ENCODE peak calls at places on chromosome 17, in seven cellular contexts. H is fibroblast of mammary gland; P is Right ventricle myocardium inferior; J is activated CD4-positive, CD25-positive, alpha-beta regulatory T cell; B is EL; Q is stimulated activated CD4-positive, alpha-beta T cell treated with anti-CD3 and anti-CD28 coated beads, Interleukin-1b, Interleukin-23, amount 100 ng/mL, for 48 hours; F is NCI-H187 treated with DMSO at 0.1 percent for 48 hours. D is an unnamed sample.

GRCh38 chr17:67959510-67959909 is 36.8 kb downstream of the C17orf58 start:
- DNase-seq in Q (no peak), J (no peak), H (no peak), F (no peak), P (no peak), B (no peak), D (no peak)

GRCh38 chr17:73575470-73576235 is 68.6 kb downstream of the SDK2 start:
- DNase-seq in J (no peak), F (no peak), H (no peak), Q (no peak), B (no peak), P (no peak), D (no peak)

GRCh38 chr17:77061711-77062110 is 79.1 kb upstream of the SEC14L1 start:
- DNase-seq in P (no peak), Q (no peak), J (no peak), H (no peak), B (no peak), F (no peak), D (no peak)

GRCh38 chr17:69069289-69069688 is 8.6 kb upstream of the ABCA9 start:
- DNase-seq in Q (no peak), P (no peak), J (no peak), H (peak), F (no peak), B (no peak), D (no peak)

GRCh38 chr17:35790826-35791225 is 4.6 kb downstream of the MMP28 start:
- DNase-seq in H (no peak), Q (no peak), J (no peak), F (no peak), P (no peak), B (no peak), D (no peak)

GRCh38 chr17:28372945-28373274 is 1.4 kb downstream of the SARM1 start:
- DNase-seq in F (no peak), P (no peak), J (no peak), B (no peak), Q (no peak), H (no peak), D (no peak)

GRCh38 chr17:35603674-35604073 is 16.6 kb downstream of the AP2B1 start:
- DNase-seq in P (no peak), J (no peak), H (no peak), F (no peak), B (no peak), Q (no peak), D (no peak)

GRCh38 chr17:76529643-76530488 is 7.6 kb downstream of the CYGB start:
- DNase-seq in H (peak), B (peak), P (peak), J (no peak), Q (no peak), F (no peak), D (no peak)

GRCh38 chr17:151886-152859 is 14.8 kb downstream of the SCGB1C2 start:
- DNase-seq in F (no peak), B (peak), H (no peak), P (no peak), J (no peak), Q (no peak), D (no peak)

GRCh38 chr17:30997842-30998241 is 27.0 kb downstream of the RNF135 start:
- DNase-seq in Q (no peak), P (no peak), B (no peak), F (no peak), H (no peak), J (no peak), D (no peak)

GRCh38 chr17:76561799-76562268 is 22.0 kb downstream of the PRCD start:
- DNase-seq in J (no peak), Q (no peak), B (peak), F (no peak), P (no peak), H (peak), D (no peak)

GRCh38 chr17:74386397-74386796 is 19.1 kb downstream of the GPR142 start:
- DNase-seq in J (no peak), P (peak), B (no peak), F (no peak), Q (no peak), H (peak), D (no peak)

GRCh38 chr17:74736423-74737298 is at the start of gene RAB37:
- DNase-seq in Q (peak), J (no peak), P (peak), H (peak), F (no peak), B (no peak), D (peak)

GRCh38 chr17:37792787-37793186 is 47.9 kb upstream of the HNF1B start:
- DNase-seq in P (no peak), B (peak), F (no peak), J (no peak), Q (no peak), H (peak), D (no peak)

GRCh38 chr17:27540300-27541105 is 84.3 kb downstream of the KSR1 start:
- DNase-seq in B (peak), F (no peak), Q (no peak), J (no peak), H (peak), P (peak), D (no peak)

GRCh38 chr17:28744104-28744801 is 442 bp downstream of the TRAF4 start:
- DNase-seq in B (peak), H (peak), P (no peak), J (peak), F (no peak), Q (peak), D (peak)